ENCODE peak calls at places on chromosomes 6 and 20, in six cellular contexts. O, P, R, D, B and Q are unnamed samples.

GRCh38 chr6:75205776-75206334 is at the start of gene COL12A1:
- DNase-seq in O (no peak), P (peak; percentile 96), R (peak; percentile 100), D (no peak), B (no peak), Q (peak; percentile 78)

GRCh38 chr20:57379263-57379647 is 11.9 kb upstream of the RBM38 start:
- DNase-seq in O (no peak), P (no peak), R (no peak), D (no peak), B (no peak), Q (no peak)

GRCh38 chr6:85685713-85686112 is 43.0 kb upstream of the SYNCRIP start:
- DNase-seq in O (no peak), P (no peak), R (no peak), D (no peak), B (no peak), Q (no peak)

GRCh38 chr6:95127266-95127665 is 450.1 kb upstream of the MANEA start:
- DNase-seq in O (no peak), P (no peak), R (no peak), D (no peak), B (no peak), Q (no peak)

GRCh38 chr6:11292837-11293236 is 60.4 kb upstream of the NEDD9 start:
- DNase-seq in O (no peak), P (no peak), R (no peak), D (no peak), B (no peak), Q (no peak)

GRCh38 chr6:70289299-70289698 is 13.6 kb downstream of the COL9A1 start:
- DNase-seq in O (no peak), P (no peak), R (no peak), D (no peak), B (no peak), Q (no peak)

GRCh38 chr6:30493643-30494250 is 4.4 kb downstream of the HLA-E start:
- DNase-seq in O (no peak), P (no peak), R (no peak), D (no peak), B (peak; percentile 58), Q (peak; percentile 78)

GRCh38 chr6:36858407-36858981 is 16.1 kb downstream of the PPIL1 start:
- DNase-seq in O (no peak), P (no peak), R (no peak), D (no peak), B (no peak), Q (peak; percentile 86)

GRCh38 chr6:33822575-33823395 is 19.0 kb upstream of the MLN start:
- DNase-seq in O (no peak), P (no peak), R (no peak), D (peak; percentile 63), B (no peak), Q (peak; percentile 88)

GRCh38 chr20:25551413-25552210 is 33.7 kb downstream of the NINL start:
- DNase-seq in O (no peak), P (no peak), R (peak; percentile 26), D (no peak), B (no peak), Q (no peak)

GRCh38 chr6:125835221-125835744 is 44.5 kb downstream of the NCOA7 start:
- DNase-seq in O (no peak), P (no peak), R (peak; percentile 67), D (no peak), B (no peak), Q (no peak)

GRCh38 chr20:11136691-11137090 is 462.9 kb upstream of the JAG1 start:
- DNase-seq in O (no peak), P (no peak), R (no peak), D (no peak), B (no peak), Q (no peak)

GRCh38 chr6:139037490-139037889 is 8.9 kb downstream of the ABRACL start:
- DNase-seq in O (no peak), P (no peak), R (peak; percentile 79), D (no peak), B (no peak), Q (no peak)

GRCh38 chr20:400451-401275 is 7.4 kb upstream of the RBCK1 start:
- DNase-seq in O (no peak), P (no peak), R (no peak), D (peak; percentile 90), B (no peak), Q (no peak)

GRCh38 chr20:39117486-39117885 is 155.3 kb downstream of the DHX35 start:
- DNase-seq in O (no peak), P (no peak), R (peak; percentile 53), D (no peak), B (no peak), Q (no peak)

GRCh38 chr20:34874094-34874654 is 1.5 kb upstream of the GGT7 start:
- DNase-seq in O (peak; percentile 25), P (peak; percentile 87), R (peak; percentile 84), D (peak; percentile 77), B (peak; percentile 51), Q (peak; percentile 88)

GRCh38 chr6:152685819-152686218 is 11.9 kb upstream of the MYCT1 start:
- DNase-seq in O (no peak), P (no peak), R (no peak), D (no peak), B (no peak), Q (peak; percentile 48)

GRCh38 chr6:124885171-124885570 is 77.1 kb upstream of the RNF217 start:
- DNase-seq in O (no peak), P (no peak), R (no peak), D (no peak), B (no peak), Q (no peak)

GRCh38 chr6:133641111-133641510 is 247.8 kb upstream of the TCF21 start:
- DNase-seq in O (no peak), P (no peak), R (no peak), D (no peak), B (no peak), Q (no peak)

GRCh38 chr6:167529684-167530335 is 204.9 kb downstream of the TTLL2 start:
- DNase-seq in O (no peak), P (no peak), R (no peak), D (no peak), B (no peak), Q (no peak)

GRCh38 chr6:45378324-45378926 is 691 bp upstream of the SUPT3H start:
- DNase-seq in O (peak; percentile 5), P (peak; percentile 65), R (no peak), D (no peak), B (peak; percentile 35), Q (no peak)

GRCh38 chr6:52994031-52994788 is 874 bp downstream of the GSTA4 start:
- DNase-seq in O (no peak), P (no peak), R (peak; percentile 20), D (no peak), B (no peak), Q (no peak)

GRCh38 chr6:33343953-33344611 is 26.5 kb upstream of the ZBTB22 start:
- DNase-seq in O (peak; percentile 70), P (no peak), R (no peak), D (no peak), B (peak; percentile 20), Q (no peak)

GRCh38 chr6:7468382-7469081 is 72.9 kb upstream of the DSP start:
- DNase-seq in O (no peak), P (no peak), R (no peak), D (no peak), B (peak; percentile 6), Q (no peak)

GRCh38 chr6:162056745-162057144 is 670.8 kb downstream of the PRKN start:
- DNase-seq in O (no peak), P (no peak), R (peak; percentile 27), D (no peak), B (no peak), Q (peak; percentile 69)

GRCh38 chr6:41074692-41075436 is 2.1 kb downstream of the NFYA start:
- DNase-seq in O (no peak), P (no peak), R (peak; percentile 12), D (no peak), B (no peak), Q (no peak)

GRCh38 chr6:108556864-108557493 is 3.7 kb upstream of the FOXO3 start:
- DNase-seq in O (no peak), P (no peak), R (peak; percentile 87), D (no peak), B (no peak), Q (no peak)

GRCh38 chr6:168095741-168096250 is 16.8 kb upstream of the FRMD1 start:
- DNase-seq in O (no peak), P (no peak), R (no peak), D (no peak), B (no peak), Q (no peak)

GRCh38 chr20:10376271-10377075 is 57.5 kb downstream of the MKKS start:
- DNase-seq in O (no peak), P (no peak), R (no peak), D (no peak), B (no peak), Q (no peak)

GRCh38 chr6:6614965-6615304 is 26.4 kb downstream of the LY86 start:
- DNase-seq in O (no peak), P (no peak), R (no peak), D (no peak), B (no peak), Q (no peak)

GRCh38 chr20:37378785-37379598 is 33.1 kb downstream of the SRC start:
- DNase-seq in O (no peak), P (peak; percentile 56), R (no peak), D (no peak), B (no peak), Q (no peak)

GRCh38 chr6:152161501-152161900 is 354.0 kb downstream of the ESR1 start:
- DNase-seq in O (no peak), P (no peak), R (peak; percentile 23), D (no peak), B (no peak), Q (no peak)